ENCODE peak calls at places on chromosomes 13 and 19, in six cellular contexts. H is neuronal stem cell, O is IMR-90, U is H9, N is H1, K is trophoblast cell. I is an unnamed sample.

GRCh38 chr13:70523622-70524021 is 415.4 kb upstream of the KLHL1 start:
- DNase-seq in H (no peak), O (no peak), U (no peak), N (no peak), K (no peak), I (peak)

GRCh38 chr19:23116802-23117571 is at the start of gene ZNF730:
- DNase-seq in H (peak), O (peak), U (peak), N (peak), K (peak), I (peak)

GRCh38 chr13:32036131-32036695 is 4.6 kb downstream of the FRY start:
- DNase-seq in H (no peak), O (no peak), U (no peak), N (no peak), K (no peak), I (no peak)

GRCh38 chr13:107865643-107866006 is 349.7 kb downstream of the LIG4 start:
- DNase-seq in H (no peak), O (peak), U (no peak), N (no peak), K (no peak), I (peak)

GRCh38 chr19:49362048-49362925 is at the start of gene TEAD2:
- DNase-seq in H (peak), O (peak), U (peak), N (peak), K (no peak), I (peak)

GRCh38 chr13:114119196-114119595 is 13.2 kb downstream of the RASA3 start:
- DNase-seq in H (no peak), O (peak), U (peak), N (no peak), K (no peak), I (peak)

GRCh38 chr13:43140985-43141384 is 117.6 kb downstream of the DNAJC15 start:
- DNase-seq in H (no peak), O (no peak), U (no peak), N (no peak), K (no peak), I (no peak)

GRCh38 chr19:23554548-23554947 is 132.5 kb downstream of the ZNF675 start:
- DNase-seq in H (no peak), O (no peak), U (no peak), N (no peak), K (peak), I (no peak)

GRCh38 chr19:2607712-2608601 is 94.5 kb downstream of the GNG7 start:
- DNase-seq in H (no peak), O (no peak), U (no peak), N (no peak), K (no peak), I (no peak)

GRCh38 chr13:25080773-25081172 is 15.2 kb upstream of the PABPC3 start:
- DNase-seq in H (no peak), O (no peak), U (no peak), N (no peak), K (no peak), I (no peak)

GRCh38 chr19:16033721-16034120 is 42.6 kb upstream of the TPM4 start:
- DNase-seq in H (no peak), O (no peak), U (no peak), N (no peak), K (no peak), I (no peak)

GRCh38 chr13:40026741-40027140 is 371.3 kb downstream of the COG6 start:
- DNase-seq in H (no peak), O (no peak), U (no peak), N (no peak), K (no peak), I (no peak)

GRCh38 chr19:18208098-18208951 is 4.5 kb upstream of the RAB3A start:
- DNase-seq in H (no peak), O (peak), U (peak), N (peak), K (no peak), I (peak)

GRCh38 chr19:42601811-42602443 is 7.2 kb upstream of the CEACAM8 start:
- DNase-seq in H (no peak), O (peak), U (peak), N (no peak), K (no peak), I (no peak)

GRCh38 chr19:45424191-45425058 is 708 bp upstream of the ERCC1 start:
- DNase-seq in H (no peak), O (peak), U (peak), N (peak), K (peak), I (peak)

GRCh38 chr13:28458604-28459003 is 36.3 kb downstream of the FLT1 start:
- DNase-seq in H (no peak), O (no peak), U (no peak), N (no peak), K (no peak), I (no peak)

GRCh38 chr13:28451482-28452217 is 43.3 kb downstream of the FLT1 start:
- DNase-seq in H (no peak), O (no peak), U (peak), N (no peak), K (peak), I (no peak)

GRCh38 chr13:28452755-28453154 is 42.2 kb downstream of the FLT1 start:
- DNase-seq in H (no peak), O (no peak), U (no peak), N (no peak), K (no peak), I (no peak)

GRCh38 chr13:28459911-28460310 is 35.0 kb downstream of the FLT1 start:
- DNase-seq in H (no peak), O (no peak), U (no peak), N (no peak), K (no peak), I (no peak)

DNA sequence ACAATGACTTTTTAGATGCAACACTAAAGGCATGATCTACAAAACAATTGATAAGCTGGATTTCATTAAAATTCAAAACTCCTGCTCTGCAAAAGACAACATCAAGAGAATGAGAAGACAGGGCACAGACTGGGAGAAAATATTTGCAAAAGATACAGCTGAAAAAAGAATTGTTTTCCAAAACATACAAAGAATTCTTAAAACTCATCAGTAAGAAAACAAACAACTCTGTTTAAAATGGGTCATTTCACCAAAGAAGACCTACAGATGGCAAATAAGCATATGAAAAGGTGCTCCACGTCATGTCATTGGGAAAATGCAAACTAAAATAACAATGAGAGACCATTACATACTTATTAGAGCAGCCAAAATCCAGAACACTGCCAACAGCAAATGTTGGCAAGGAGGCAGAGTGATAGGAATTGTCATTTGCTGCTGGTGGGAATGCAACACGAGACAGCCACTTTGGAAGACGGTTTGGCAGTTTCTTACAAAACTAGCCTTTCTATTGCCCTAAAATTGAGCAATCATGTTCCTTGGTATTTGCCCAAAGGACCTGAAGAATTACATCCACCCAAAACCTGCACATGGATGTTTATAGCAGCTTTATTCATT is 39.2 kb downstream of the FLT1 start:
- DNase-seq in H (no peak), O (no peak), U (no peak), N (no peak), K (no peak), I (no peak)
- H3K9ac ChIP-seq in H (no peak), O (no peak), U (no peak), N (no peak), K (no peak), I (no peak)

DNA sequence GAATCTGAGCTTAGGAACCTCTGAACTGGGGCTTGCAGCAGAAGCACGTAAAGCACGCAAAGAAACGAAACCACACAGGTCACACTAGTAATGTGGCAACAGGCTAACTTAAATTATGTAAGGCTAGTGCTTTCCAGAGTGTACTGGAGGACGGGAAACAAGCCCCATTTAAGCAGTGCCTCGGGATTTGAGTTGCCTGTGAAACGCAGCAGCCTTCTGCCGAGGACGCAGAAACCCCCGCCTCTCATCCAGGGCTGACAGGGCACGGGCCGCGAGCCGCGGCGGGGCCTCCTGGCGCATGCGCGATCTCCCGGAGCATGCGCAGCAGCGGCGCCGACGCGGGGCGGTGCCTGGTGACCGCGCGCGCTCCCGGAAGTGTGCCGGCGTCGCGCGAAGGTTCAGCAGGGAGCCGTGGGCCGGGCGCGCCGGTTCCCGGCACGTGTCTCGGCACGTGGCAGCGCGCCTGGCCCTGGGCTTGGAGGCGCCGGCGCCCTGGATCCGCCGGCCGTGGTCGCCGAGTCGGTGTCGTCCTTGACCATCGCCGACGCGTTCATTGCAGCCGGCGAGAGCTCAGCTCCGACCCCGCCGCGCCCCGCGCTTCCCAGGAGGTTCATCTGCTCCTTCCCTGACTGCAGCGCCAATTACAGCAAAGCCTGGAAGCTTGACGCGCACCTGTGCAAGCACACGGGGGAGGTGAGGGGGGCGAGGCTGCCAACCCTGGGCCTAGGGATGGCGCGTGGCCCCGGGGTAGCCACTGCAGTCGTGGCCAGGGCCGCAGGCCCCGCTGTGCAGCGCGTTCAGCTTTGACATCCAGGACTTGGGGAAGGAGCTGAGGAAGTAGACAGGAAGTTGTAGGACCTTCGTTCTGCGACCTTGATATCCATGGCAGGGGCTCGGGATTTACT is at the start of gene GTF3A:
- DNase-seq in H (peak), O (peak), U (peak), N (peak), K (peak), I (peak)
- H3K23ac ChIP-seq in H (peak), O (peak), U (no peak), N (no peak), K (no peak), I (peak)

GRCh38 chr13:89803839-89804238 is 1543.6 kb upstream of the MIR17HG start:
- DNase-seq in H (no peak), O (no peak), U (no peak), N (no peak), K (no peak), I (no peak)
- H3K14ac ChIP-seq in H (no peak), O (no peak), U (no peak), N (no peak), K (no peak), I (no peak)

GRCh38 chr13:94710081-94710809 is 2.1 kb downstream of the SOX21 start:
- DNase-seq in H (no peak), O (no peak), U (peak), N (no peak), K (no peak), I (peak)
- H3K9ac ChIP-seq in H (peak), O (no peak), U (no peak), N (no peak), K (no peak), I (no peak)

DNA sequence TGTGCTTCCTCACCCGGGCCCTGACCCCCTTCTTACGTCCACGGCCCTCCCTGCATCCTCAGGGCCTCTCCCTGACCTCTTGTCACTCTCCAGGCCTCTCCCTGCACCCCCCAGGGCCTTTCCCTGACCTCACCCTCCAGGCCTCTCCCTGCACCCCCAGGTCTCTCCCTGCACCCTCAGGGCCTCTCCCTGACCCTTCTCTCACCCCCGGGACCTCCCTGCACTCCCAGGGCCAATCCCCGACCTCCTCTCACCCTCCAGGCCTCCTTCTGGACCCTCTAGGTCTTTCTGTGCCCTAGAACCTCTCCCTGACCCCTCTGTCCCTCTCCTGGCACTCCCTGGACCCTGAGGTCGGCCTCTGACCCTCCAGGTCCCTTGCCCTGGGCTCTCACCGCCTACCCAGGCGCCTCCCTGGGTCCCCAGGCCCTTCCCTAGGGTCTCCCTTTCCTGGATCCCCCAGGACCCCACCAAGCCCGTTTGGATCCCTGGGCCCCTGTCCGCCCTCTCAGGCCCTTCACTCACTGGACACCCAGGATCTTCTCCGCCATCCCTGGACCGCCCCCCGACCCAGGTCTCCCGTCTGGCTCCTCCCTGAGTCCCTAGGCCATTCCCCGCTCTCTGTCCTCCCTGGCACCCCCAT is 588 bp downstream of the KMT5C start:
- DNase-seq in H (no peak), O (no peak), U (peak), N (no peak), K (no peak), I (no peak)
- H3K23ac ChIP-seq in H (peak), O (peak), U (no peak), N (no peak), K (no peak), I (no peak)

GRCh38 chr19:50516859-50517703 is 3.4 kb upstream of the ASPDH start:
- DNase-seq in H (no peak), O (no peak), U (no peak), N (no peak), K (no peak), I (no peak)

GRCh38 chr19:50513746-50514345 is at the start of gene ASPDH:
- DNase-seq in H (no peak), O (no peak), U (no peak), N (no peak), K (no peak), I (no peak)

GRCh38 chr19:50516456-50516855 is 2.7 kb upstream of the ASPDH start:
- DNase-seq in H (no peak), O (no peak), U (no peak), N (no peak), K (no peak), I (no peak)

GRCh38 chr19:50514346-50515167 is 844 bp upstream of the ASPDH start:
- DNase-seq in H (no peak), O (no peak), U (no peak), N (no peak), K (no peak), I (no peak)

DNA sequence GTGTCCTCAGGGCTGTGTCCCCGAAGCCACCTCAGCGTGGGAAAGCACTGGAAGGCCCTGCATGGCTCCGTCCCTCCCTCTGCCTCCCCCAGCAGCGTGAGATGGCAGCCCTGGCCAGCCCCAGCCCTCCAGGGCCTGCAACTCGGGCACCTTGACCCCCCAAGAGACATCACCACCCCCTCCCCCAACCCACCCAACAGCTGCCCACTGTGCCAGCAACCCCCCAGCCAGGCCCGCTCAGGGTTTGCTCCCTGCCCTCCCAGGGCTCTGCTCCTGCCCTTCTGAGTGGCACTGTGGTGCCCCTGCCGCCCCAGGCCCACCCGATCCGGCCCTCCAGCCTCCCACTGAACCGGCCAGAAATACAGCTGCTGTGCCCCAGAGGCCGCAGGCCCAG is 1.5 kb upstream of the ASPDH start:
- DNase-seq in H (no peak), O (no peak), U (no peak), N (no peak), K (no peak), I (no peak)
- H3K14ac ChIP-seq in H (peak), O (no peak), U (no peak), N (no peak), K (no peak), I (no peak)

GRCh38 chr13:86737334-86737932 is 933.7 kb upstream of the SLITRK5 start:
- DNase-seq in H (no peak), O (no peak), U (no peak), N (no peak), K (no peak), I (no peak)
- H3K9ac ChIP-seq in H (no peak), O (no peak), U (no peak), N (no peak), K (no peak), I (no peak)

DNA sequence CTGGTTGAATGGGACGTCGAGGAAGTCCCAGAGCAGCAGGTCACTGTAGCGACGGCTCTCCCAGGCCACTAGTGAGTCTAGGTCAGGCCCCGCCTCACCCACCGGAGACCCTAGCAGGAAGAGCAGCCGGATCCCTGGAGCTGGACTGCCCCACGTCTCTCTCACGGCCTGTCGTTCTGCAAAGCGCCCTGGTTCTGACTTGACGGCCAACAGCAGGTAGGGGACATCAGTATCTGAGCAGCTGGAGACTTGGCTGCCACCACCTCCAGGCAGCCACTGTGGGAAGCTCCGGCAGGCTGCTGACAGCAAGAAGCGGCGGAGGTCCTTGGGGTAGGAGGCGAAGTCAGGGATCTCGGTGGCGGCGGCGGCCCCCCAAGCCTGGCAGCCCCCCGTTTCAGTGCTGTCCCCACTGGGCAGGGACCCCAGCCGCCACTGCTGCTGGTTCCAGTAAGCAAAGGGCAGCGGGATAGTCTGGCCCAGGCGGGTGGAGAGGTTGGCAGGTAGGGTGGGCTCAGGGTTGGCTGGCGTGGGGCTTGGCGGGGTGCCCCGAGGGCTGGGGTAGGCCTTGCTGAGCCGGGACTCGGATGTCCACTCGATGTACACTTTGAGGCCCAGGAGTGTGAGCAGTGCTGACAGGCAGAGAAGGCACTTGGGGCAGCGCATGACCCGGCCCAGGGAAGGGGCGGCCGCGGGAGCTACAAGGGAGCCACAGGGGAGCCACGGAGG is 895 bp downstream of the B3GNT8 start:
- DNase-seq in H (no peak), O (no peak), U (no peak), N (no peak), K (no peak), I (no peak)
- H3K23ac ChIP-seq in H (peak), O (no peak), U (no peak), N (no peak), K (no peak), I (no peak)